ENCODE peak calls at places on chromosomes 3 and 15, in five cellular contexts. F is NCI-H2081, Z is sciatic nerve, H is A549, S is heart right ventricle. I is an unnamed sample.

GRCh38 chr3:42706721-42707619 is 4.4 kb upstream of the HHATL start:
- DNase-seq in S (no peak), H (no peak), F (no peak), Z (peak), I (no peak)

GRCh38 chr15:69631978-69632377 is 179.4 kb downstream of the RPLP1 start:
- DNase-seq in F (no peak), Z (no peak), S (no peak), H (no peak), I (no peak)

GRCh38 chr3:107855710-107856109 is 235.1 kb downstream of the CD47 start:
- DNase-seq in Z (no peak), F (no peak), H (peak), S (no peak), I (no peak)

GRCh38 chr15:48066456-48066855 is 54.3 kb upstream of the SLC24A5 start:
- DNase-seq in S (no peak), Z (no peak), F (no peak), H (no peak), I (no peak)

GRCh38 chr3:194879126-194879887 is 193.6 kb downstream of the FAM43A start:
- DNase-seq in F (no peak), H (no peak), Z (no peak), S (peak), I (no peak)

GRCh38 chr3:13046569-13047279 is 26.5 kb downstream of the IQSEC1 start:
- DNase-seq in H (no peak), Z (no peak), S (no peak), F (no peak), I (no peak)

GRCh38 chr15:65369651-65370050 is 8.2 kb downstream of the IGDCC3 start:
- DNase-seq in Z (no peak), H (no peak), F (no peak), S (no peak), I (no peak)

GRCh38 chr3:134009345-134010000 is 20.3 kb downstream of the SLCO2A1 start:
- DNase-seq in S (no peak), H (no peak), Z (no peak), F (no peak), I (no peak)

GRCh38 chr3:51970606-51971300 is 3.1 kb downstream of the ABHD14B start:
- DNase-seq in F (no peak), H (no peak), S (no peak), Z (no peak), I (peak)

GRCh38 chr15:41695750-41696436 is 35.7 kb downstream of the MGA start:
- DNase-seq in S (no peak), Z (no peak), H (peak), F (no peak), I (no peak)

GRCh38 chr15:67998599-67999122 is 55.5 kb upstream of the PIAS1 start:
- DNase-seq in Z (no peak), S (peak), F (peak), H (peak), I (peak)

GRCh38 chr3:38253704-38254103 is 11.9 kb upstream of the SLC22A13 start:
- DNase-seq in Z (no peak), S (no peak), H (no peak), F (no peak), I (no peak)

GRCh38 chr3:68162644-68163043 is 508.2 kb upstream of the SUCLG2 start:
- DNase-seq in S (no peak), Z (no peak), H (no peak), F (no peak), I (no peak)

GRCh38 chr3:103794656-103795055 is 1359.8 kb downstream of the ZPLD1 start:
- DNase-seq in F (peak), H (no peak), Z (no peak), S (no peak), I (no peak)

GRCh38 chr3:126540342-126540849 is 16.4 kb downstream of the CHST13 start:
- DNase-seq in Z (peak), F (no peak), S (no peak), H (peak), I (no peak)

GRCh38 chr3:69282191-69282590 is 103.7 kb downstream of the FRMD4B start:
- DNase-seq in F (no peak), H (no peak), S (no peak), Z (no peak), I (no peak)

GRCh38 chr15:99019558-99020540 is 12.3 kb upstream of the PGPEP1L start:
- DNase-seq in S (no peak), Z (no peak), F (no peak), H (peak), I (no peak)

GRCh38 chr3:152121292-152121654 is 147.5 kb upstream of the MBNL1 start:
- DNase-seq in Z (no peak), S (no peak), H (peak), F (no peak), I (no peak)

GRCh38 chr15:85706779-85707518 is 87.8 kb downstream of the KLHL25 start:
- DNase-seq in F (no peak), S (no peak), Z (no peak), H (no peak), I (no peak)

I was measured in stomach.